ENCODE peak calls at places on chromosomes 11 and 22, in seven cellular contexts. One of them, this sample, is unnamed.

GRCh38 chr11:68694404-68695297 is 10.3 kb downstream of the GAL start:
- DNase-seq in GM10248: no peak
- DNase-seq in stomach: no peak
- DNase-seq in AG09319: no peak
- DNase-seq in psoas muscle: no peak
- DNase-seq in H1: no peak
- DNase-seq in body of pancreas: no peak
- DNase-seq in this sample: no peak

GRCh38 chr11:94885133-94885532 is 88.2 kb downstream of the CWC15 start:
- DNase-seq in H1: no peak
- DNase-seq in GM10248: peak
- DNase-seq in body of pancreas: no peak
- DNase-seq in psoas muscle: no peak
- DNase-seq in AG09319: no peak
- DNase-seq in stomach: no peak
- DNase-seq in this sample: no peak

GRCh38 chr11:23556163-23556750 is 696.0 kb upstream of the CCDC179 start:
- DNase-seq in body of pancreas: no peak
- DNase-seq in H1: no peak
- DNase-seq in psoas muscle: no peak
- DNase-seq in stomach: no peak
- DNase-seq in AG09319: no peak
- DNase-seq in GM10248: no peak
- DNase-seq in this sample: no peak

GRCh38 chr11:45615182-45615792 is 50.1 kb downstream of the CHST1 start:
- DNase-seq in AG09319: no peak
- DNase-seq in H1: peak
- DNase-seq in stomach: no peak
- DNase-seq in psoas muscle: no peak
- DNase-seq in body of pancreas: no peak
- DNase-seq in GM10248: no peak
- DNase-seq in this sample: no peak

GRCh38 chr11:70581991-70582885 is 183.9 kb downstream of the CTTN start:
- DNase-seq in H1: no peak
- DNase-seq in body of pancreas: no peak
- DNase-seq in stomach: no peak
- DNase-seq in AG09319: no peak
- DNase-seq in psoas muscle: no peak
- DNase-seq in GM10248: no peak
- DNase-seq in this sample: no peak

GRCh38 chr11:43969543-43969942 is 27.1 kb downstream of the C11orf96 start:
- DNase-seq in psoas muscle: no peak
- DNase-seq in GM10248: no peak
- DNase-seq in H1: no peak
- DNase-seq in stomach: no peak
- DNase-seq in AG09319: no peak
- DNase-seq in body of pancreas: no peak
- DNase-seq in this sample: no peak

GRCh38 chr11:100674212-100674611 is 12.9 kb upstream of the ARHGAP42 start:
- DNase-seq in GM10248: no peak
- DNase-seq in stomach: no peak
- DNase-seq in H1: no peak
- DNase-seq in AG09319: no peak
- DNase-seq in psoas muscle: no peak
- DNase-seq in body of pancreas: no peak
- DNase-seq in this sample: no peak

GRCh38 chr22:27467039-27467438 is 334.5 kb downstream of the MN1 start:
- DNase-seq in stomach: no peak
- DNase-seq in psoas muscle: no peak
- DNase-seq in H1: no peak
- DNase-seq in GM10248: no peak
- DNase-seq in AG09319: no peak
- DNase-seq in body of pancreas: no peak
- DNase-seq in this sample: no peak

GRCh38 chr22:24583221-24583971 is 9.5 kb downstream of the LRRC75B start:
- DNase-seq in stomach: no peak
- DNase-seq in psoas muscle: no peak
- DNase-seq in body of pancreas: peak
- DNase-seq in AG09319: no peak
- DNase-seq in GM10248: no peak
- DNase-seq in H1: no peak
- DNase-seq in this sample: no peak

GRCh38 chr11:38818720-38819119 is 2220.7 kb upstream of the RAG2 start:
- DNase-seq in GM10248: no peak
- DNase-seq in psoas muscle: no peak
- DNase-seq in H1: no peak
- DNase-seq in stomach: no peak
- DNase-seq in body of pancreas: no peak
- DNase-seq in AG09319: no peak
- DNase-seq in this sample: no peak

GRCh38 chr11:38819986-38820385 is 2221.9 kb upstream of the RAG2 start:
- DNase-seq in GM10248: no peak
- DNase-seq in psoas muscle: no peak
- DNase-seq in body of pancreas: no peak
- DNase-seq in AG09319: no peak
- DNase-seq in stomach: no peak
- DNase-seq in H1: no peak
- DNase-seq in this sample: no peak

DNA sequence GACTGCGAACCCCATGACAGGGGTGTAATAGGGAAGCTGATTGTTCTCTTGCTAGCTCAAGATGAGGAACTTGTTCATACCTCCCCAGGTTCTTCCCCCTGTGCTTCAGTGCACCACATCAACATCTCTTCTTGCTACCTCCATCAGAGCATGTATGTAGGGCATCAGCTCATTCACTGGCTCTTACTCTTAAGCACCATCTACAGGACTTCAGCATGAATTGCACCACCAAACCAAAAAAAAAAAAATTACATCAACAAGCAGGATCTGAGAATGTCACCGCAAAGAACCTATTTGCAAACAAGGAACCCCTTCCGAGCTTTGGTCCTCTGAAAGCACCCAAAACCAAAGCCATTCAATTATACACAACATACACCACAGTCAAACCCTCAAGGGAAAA is 2226.5 kb upstream of the RAG2 start:
- DNase-seq in psoas muscle: no peak
- DNase-seq in stomach: no peak
- DNase-seq in H1: no peak
- DNase-seq in body of pancreas: no peak
- DNase-seq in AG09319: no peak
- DNase-seq in GM10248: no peak
- DNase-seq in this sample: no peak
- TF ChIP-seq CTCF in psoas muscle: no peak
- TF ChIP-seq CTCF in stomach: no peak
- TF ChIP-seq CTCF in H1: peak
- TF ChIP-seq CTCF in body of pancreas: no peak
- TF ChIP-seq CTCF in AG09319: no peak
- TF ChIP-seq CTCF in GM10248: no peak
- TF ChIP-seq CTCF in this sample: peak

DNA sequence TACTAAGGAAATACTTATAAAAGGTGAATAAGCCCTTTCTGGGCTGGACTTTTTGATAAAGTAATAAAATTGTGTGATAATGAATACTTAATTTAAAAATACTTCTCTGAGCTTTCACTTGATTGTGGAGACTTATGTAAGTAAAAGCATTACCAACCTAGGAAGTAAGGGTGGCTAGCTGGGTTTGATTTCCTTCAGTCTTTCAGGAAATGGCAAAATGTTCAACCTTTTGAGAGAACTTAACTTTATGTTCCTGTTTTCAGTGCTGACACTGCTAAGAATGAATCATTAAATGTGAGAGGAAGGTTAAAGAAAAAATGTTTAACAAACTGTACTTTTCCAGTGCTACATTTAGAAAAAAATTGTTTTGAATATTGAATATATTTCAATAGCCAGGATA is 900.3 kb downstream of the METTL15 start:
- DNase-seq in AG09319: no peak
- DNase-seq in H1: no peak
- DNase-seq in stomach: no peak
- DNase-seq in body of pancreas: no peak
- DNase-seq in psoas muscle: no peak
- DNase-seq in GM10248: no peak
- DNase-seq in this sample: no peak
- TF ChIP-seq CTCF in AG09319: no peak
- TF ChIP-seq CTCF in H1: no peak
- TF ChIP-seq CTCF in stomach: no peak
- TF ChIP-seq CTCF in body of pancreas: no peak
- TF ChIP-seq CTCF in psoas muscle: no peak
- TF ChIP-seq CTCF in GM10248: no peak
- TF ChIP-seq CTCF in this sample: no peak

DNA sequence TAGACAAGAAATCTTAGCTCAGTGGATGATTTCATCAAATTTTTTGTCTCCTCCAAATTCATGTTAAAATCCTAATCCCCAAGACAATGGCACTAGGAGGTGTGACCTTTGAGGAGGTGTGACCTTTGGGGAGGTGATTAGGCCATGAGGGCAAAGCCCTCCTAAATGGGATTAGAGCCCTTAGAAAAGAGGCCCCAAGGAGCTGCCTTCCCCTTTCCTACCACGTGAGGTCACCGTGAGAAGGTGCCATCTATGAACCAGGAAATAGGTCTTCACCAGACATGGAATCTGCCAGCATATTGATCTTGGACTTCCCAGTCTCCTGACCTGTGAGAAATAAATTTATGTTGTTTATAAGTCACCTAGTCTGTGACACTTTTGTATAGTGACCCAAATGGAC is 138.7 kb downstream of the TRIM29 start:
- DNase-seq in GM10248: no peak
- DNase-seq in psoas muscle: no peak
- DNase-seq in body of pancreas: no peak
- DNase-seq in H1: no peak
- DNase-seq in AG09319: no peak
- DNase-seq in stomach: no peak
- DNase-seq in this sample: no peak
- TF ChIP-seq CTCF in GM10248: no peak
- TF ChIP-seq CTCF in psoas muscle: no peak
- TF ChIP-seq CTCF in body of pancreas: no peak
- TF ChIP-seq CTCF in H1: peak
- TF ChIP-seq CTCF in AG09319: no peak
- TF ChIP-seq CTCF in stomach: no peak
- TF ChIP-seq CTCF in this sample: no peak

DNA sequence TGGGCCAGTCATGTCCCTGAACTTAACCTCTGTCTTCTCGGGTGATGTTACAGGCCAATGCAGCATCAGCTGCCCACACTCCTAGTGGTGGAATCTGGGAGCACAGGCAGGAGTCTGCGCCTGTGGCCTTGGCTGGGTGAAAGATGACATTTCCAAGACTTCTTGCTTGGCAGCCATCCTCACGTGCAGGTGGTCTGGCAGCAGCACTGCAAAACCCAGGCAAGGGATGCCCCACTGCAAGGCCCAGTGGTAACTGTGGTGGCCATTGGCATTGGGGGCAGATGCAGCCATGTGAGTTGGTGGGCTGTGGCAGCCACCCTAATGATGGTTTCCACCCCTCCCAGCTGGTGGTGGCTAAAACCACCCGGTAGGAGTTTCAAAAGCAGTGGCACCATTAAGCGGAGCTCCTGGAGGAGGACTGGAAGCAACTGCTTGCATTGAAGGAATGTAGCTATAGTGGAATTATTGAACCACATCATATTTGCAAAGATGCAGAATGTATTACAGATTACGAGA is 120.5 kb upstream of the TOP3B start:
- DNase-seq in GM10248: no peak
- DNase-seq in AG09319: no peak
- DNase-seq in H1: peak
- DNase-seq in stomach: no peak
- DNase-seq in psoas muscle: no peak
- DNase-seq in body of pancreas: no peak
- DNase-seq in this sample: peak
- TF ChIP-seq CTCF in GM10248: peak
- TF ChIP-seq CTCF in AG09319: peak
- TF ChIP-seq CTCF in H1: peak
- TF ChIP-seq CTCF in stomach: no peak
- TF ChIP-seq CTCF in psoas muscle: peak
- TF ChIP-seq CTCF in body of pancreas: no peak
- TF ChIP-seq CTCF in this sample: peak

DNA sequence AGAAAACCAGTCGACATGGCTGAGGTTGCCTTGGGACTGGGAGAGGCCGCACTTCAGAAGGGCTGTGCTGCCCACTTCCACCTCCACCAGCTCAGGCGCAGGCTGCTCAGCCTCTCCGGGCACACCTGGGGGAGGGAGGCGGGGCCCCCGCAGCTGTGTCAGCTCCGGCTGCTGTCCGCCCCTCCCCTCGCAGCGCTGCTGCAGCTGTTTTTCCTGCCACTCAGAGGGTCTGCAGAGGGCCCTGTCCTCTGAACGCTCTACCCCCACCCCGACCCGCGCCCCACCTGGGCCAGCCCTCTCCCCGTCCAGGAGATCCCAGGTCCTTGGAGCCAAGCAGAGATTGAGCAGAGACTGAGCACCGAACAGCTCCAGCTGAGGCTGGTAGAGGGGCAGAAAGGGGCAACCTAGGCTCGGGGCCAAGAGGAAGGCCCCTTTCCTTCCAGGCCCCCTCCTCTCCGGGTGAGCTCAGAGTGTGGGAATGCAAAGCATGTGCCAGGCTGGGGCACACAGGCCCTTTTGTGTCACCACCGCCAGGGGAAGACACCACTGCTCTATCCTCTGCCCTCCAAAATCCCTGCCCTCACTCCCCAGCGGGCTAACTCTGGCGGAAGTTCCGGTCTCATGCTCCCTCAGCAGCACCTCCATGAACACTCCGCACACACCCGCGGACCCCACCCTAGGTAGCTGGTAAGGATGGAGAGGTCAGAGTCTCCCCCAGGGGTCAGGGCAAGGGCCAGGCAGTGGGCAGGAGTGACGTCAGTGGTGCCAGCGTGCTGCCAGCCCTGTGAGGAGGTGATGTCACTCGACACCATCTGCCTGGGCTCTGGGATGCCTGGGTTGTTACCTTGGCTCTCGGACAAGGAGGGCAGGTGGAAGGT is 1.6 kb downstream of the MCAM start:
- DNase-seq in GM10248: no peak
- DNase-seq in H1: peak
- DNase-seq in AG09319: no peak
- DNase-seq in psoas muscle: peak
- DNase-seq in stomach: no peak
- DNase-seq in body of pancreas: peak
- DNase-seq in this sample: no peak
- TF ChIP-seq CTCF in GM10248: no peak
- TF ChIP-seq CTCF in H1: peak
- TF ChIP-seq CTCF in AG09319: no peak
- TF ChIP-seq CTCF in psoas muscle: no peak
- TF ChIP-seq CTCF in stomach: no peak
- TF ChIP-seq CTCF in body of pancreas: peak
- TF ChIP-seq CTCF in this sample: peak